ENCODE peak calls at places on chromosomes 12 and 14, in five cellular contexts. One of them, this sample, is unnamed.
A peak's percentile ranks its signal among the peaks of the same experiment; 100 is the strongest.

GRCh38 chr14:85468815-85469214 is 61.1 kb upstream of the FLRT2 start:
- DNase-seq in mesendoderm: no peak
- DNase-seq in PC-3: no peak
- DNase-seq in HepG2: peak; percentile 6
- DNase-seq in OCI-LY7: no peak
- DNase-seq in this sample: no peak

GRCh38 chr12:22635812-22636211 is 10.8 kb downstream of the ETNK1 start:
- DNase-seq in mesendoderm: peak; percentile 23
- DNase-seq in PC-3: no peak
- DNase-seq in HepG2: no peak
- DNase-seq in OCI-LY7: no peak
- DNase-seq in this sample: no peak

GRCh38 chr14:22854963-22855724 is 16.4 kb upstream of the LRP10 start:
- DNase-seq in mesendoderm: no peak
- DNase-seq in PC-3: peak; percentile 52
- DNase-seq in HepG2: peak; percentile 86
- DNase-seq in OCI-LY7: no peak
- DNase-seq in this sample: peak; percentile 30

GRCh38 chr12:2248901-2249381 is 196.2 kb downstream of the CACNA1C start:
- DNase-seq in mesendoderm: no peak
- DNase-seq in PC-3: no peak
- DNase-seq in HepG2: no peak
- DNase-seq in OCI-LY7: peak; percentile 94
- DNase-seq in this sample: no peak

GRCh38 chr12:65278576-65279386 is at the start of gene MSRB3:
- DNase-seq in mesendoderm: peak; percentile 83
- DNase-seq in PC-3: peak; percentile 61
- DNase-seq in HepG2: peak; percentile 44
- DNase-seq in OCI-LY7: no peak
- DNase-seq in this sample: peak; percentile 88

GRCh38 chr14:102605026-102605425 is 12.6 kb downstream of the RCOR1 start:
- DNase-seq in mesendoderm: no peak
- DNase-seq in PC-3: peak; percentile 31
- DNase-seq in HepG2: no peak
- DNase-seq in OCI-LY7: no peak
- DNase-seq in this sample: no peak

GRCh38 chr14:53306926-53307325 is 153.8 kb upstream of the DDHD1 start:
- DNase-seq in mesendoderm: no peak
- DNase-seq in PC-3: peak; percentile 48
- DNase-seq in HepG2: peak; percentile 16
- DNase-seq in OCI-LY7: no peak
- DNase-seq in this sample: no peak

GRCh38 chr14:103520657-103521437 is 1.8 kb downstream of the CKB start:
- DNase-seq in mesendoderm: peak; percentile 92
- DNase-seq in PC-3: peak; percentile 82
- DNase-seq in HepG2: no peak
- DNase-seq in OCI-LY7: peak; percentile 48
- DNase-seq in this sample: peak; percentile 84

GRCh38 chr12:7146906-7147305 is 16.7 kb downstream of the CLSTN3 start:
- DNase-seq in mesendoderm: no peak
- DNase-seq in PC-3: no peak
- DNase-seq in HepG2: no peak
- DNase-seq in OCI-LY7: no peak
- DNase-seq in this sample: no peak

GRCh38 chr12:110661337-110661972 is 27.5 kb downstream of the HVCN1 start:
- DNase-seq in mesendoderm: no peak
- DNase-seq in PC-3: no peak
- DNase-seq in HepG2: no peak
- DNase-seq in OCI-LY7: peak; percentile 83
- DNase-seq in this sample: no peak

GRCh38 chr14:52918486-52918885 is 32.4 kb downstream of the FERMT2 start:
- DNase-seq in mesendoderm: no peak
- DNase-seq in PC-3: peak; percentile 91
- DNase-seq in HepG2: no peak
- DNase-seq in OCI-LY7: no peak
- DNase-seq in this sample: no peak

GRCh38 chr12:70994217-70994788 is 73.8 kb upstream of the PTPRR start:
- DNase-seq in mesendoderm: no peak
- DNase-seq in PC-3: peak; percentile 58
- DNase-seq in HepG2: no peak
- DNase-seq in OCI-LY7: no peak
- DNase-seq in this sample: no peak

GRCh38 chr12:113439606-113440030 is 17.4 kb downstream of the SDSL start:
- DNase-seq in mesendoderm: peak; percentile 78
- DNase-seq in PC-3: peak; percentile 69
- DNase-seq in HepG2: peak; percentile 40
- DNase-seq in OCI-LY7: peak; percentile 59
- DNase-seq in this sample: peak; percentile 95

GRCh38 chr14:59354666-59355065 is 110.5 kb downstream of the GPR135 start:
- DNase-seq in mesendoderm: no peak
- DNase-seq in PC-3: peak; percentile 83
- DNase-seq in HepG2: no peak
- DNase-seq in OCI-LY7: no peak
- DNase-seq in this sample: no peak

GRCh38 chr12:113234483-113234882 is 13.2 kb downstream of the TPCN1 start:
- DNase-seq in mesendoderm: no peak
- DNase-seq in PC-3: no peak
- DNase-seq in HepG2: no peak
- DNase-seq in OCI-LY7: no peak
- DNase-seq in this sample: no peak

GRCh38 chr14:34649344-34649743 is 19.4 kb upstream of the SNX6 start:
- DNase-seq in mesendoderm: no peak
- DNase-seq in PC-3: peak; percentile 86
- DNase-seq in HepG2: no peak
- DNase-seq in OCI-LY7: no peak
- DNase-seq in this sample: no peak

GRCh38 chr12:92356405-92356804 is 210.8 kb upstream of the BTG1 start:
- DNase-seq in mesendoderm: no peak
- DNase-seq in PC-3: no peak
- DNase-seq in HepG2: no peak
- DNase-seq in OCI-LY7: no peak
- DNase-seq in this sample: no peak

GRCh38 chr12:131098178-131098981 is 144.7 kb downstream of the ADGRD1 start:
- DNase-seq in mesendoderm: no peak
- DNase-seq in PC-3: no peak
- DNase-seq in HepG2: no peak
- DNase-seq in OCI-LY7: no peak
- DNase-seq in this sample: no peak

GRCh38 chr12:88763536-88764100 is 183.3 kb upstream of the KITLG start:
- DNase-seq in mesendoderm: peak; percentile 7
- DNase-seq in PC-3: peak; percentile 36
- DNase-seq in HepG2: no peak
- DNase-seq in OCI-LY7: no peak
- DNase-seq in this sample: no peak

GRCh38 chr14:71319646-71320045 is 412.4 kb downstream of the PCNX1 start:
- DNase-seq in mesendoderm: peak; percentile 53
- DNase-seq in PC-3: peak; percentile 36
- DNase-seq in HepG2: no peak
- DNase-seq in OCI-LY7: peak; percentile 51
- DNase-seq in this sample: peak; percentile 26

GRCh38 chr14:51004352-51004800 is 60.1 kb upstream of the PYGL start:
- DNase-seq in mesendoderm: no peak
- DNase-seq in PC-3: no peak
- DNase-seq in HepG2: no peak
- DNase-seq in OCI-LY7: no peak
- DNase-seq in this sample: no peak

GRCh38 chr14:80567905-80568512 is 356.7 kb upstream of the DIO2 start:
- DNase-seq in mesendoderm: peak; percentile 14
- DNase-seq in PC-3: peak; percentile 96
- DNase-seq in HepG2: no peak
- DNase-seq in OCI-LY7: no peak
- DNase-seq in this sample: no peak
- H3K4me2 ChIP-seq in mesendoderm: no peak overlapping the region
- H3K4me2 ChIP-seq in PC-3: peak overlapping the region; percentile 66
- H3K4me2 ChIP-seq in HepG2: no peak overlapping the region
- H3K4me2 ChIP-seq in OCI-LY7: no peak overlapping the region
- H3K4me2 ChIP-seq in this sample: no peak overlapping the region

GRCh38 chr12:66902020-66902419 is 223.1 kb upstream of the GRIP1 start:
- DNase-seq in mesendoderm: no peak
- DNase-seq in PC-3: no peak
- DNase-seq in HepG2: no peak
- DNase-seq in OCI-LY7: no peak
- DNase-seq in this sample: no peak
- H3K27ac ChIP-seq in mesendoderm: no peak overlapping the region
- H3K27ac ChIP-seq in PC-3: no peak overlapping the region
- H3K27ac ChIP-seq in HepG2: no peak overlapping the region
- H3K27ac ChIP-seq in OCI-LY7: no peak overlapping the region
- H3K27ac ChIP-seq in this sample: no peak overlapping the region

DNA sequence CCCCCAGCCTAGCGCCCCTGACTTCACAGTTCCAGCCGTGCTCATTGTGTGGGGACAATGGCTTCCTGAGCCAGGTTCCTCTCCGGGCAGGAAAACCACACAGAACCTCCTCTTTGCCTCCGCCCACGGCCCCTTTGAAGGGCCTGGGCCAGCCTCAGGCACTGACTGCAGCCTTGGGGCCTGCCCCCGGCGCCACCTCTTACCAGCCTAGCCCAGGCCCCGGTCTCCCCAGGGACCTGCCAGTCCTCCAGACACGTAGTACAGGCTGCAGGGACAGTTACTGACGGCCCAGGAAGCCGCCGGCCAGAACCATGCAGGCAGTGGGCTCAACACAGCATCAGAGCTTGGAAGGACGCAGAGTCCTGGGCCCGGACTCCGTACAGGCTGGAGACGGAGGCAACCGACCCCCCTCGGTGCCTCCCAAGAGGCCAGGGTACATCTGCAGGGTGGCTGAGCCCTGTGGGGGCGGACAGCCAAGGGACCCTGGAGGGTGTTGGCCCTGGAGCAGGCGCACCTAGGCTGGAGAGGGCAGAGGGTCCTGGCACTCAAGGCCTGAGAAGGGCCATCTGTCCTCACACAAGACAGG is 20.9 kb upstream of the NUDT14 start:
- DNase-seq in mesendoderm: no peak
- DNase-seq in PC-3: no peak
- DNase-seq in HepG2: no peak
- DNase-seq in OCI-LY7: no peak
- DNase-seq in this sample: no peak
- H3K4me2 ChIP-seq in mesendoderm: no peak overlapping the region
- H3K4me2 ChIP-seq in PC-3: no peak overlapping the region
- H3K4me2 ChIP-seq in HepG2: peak overlapping the region; percentile 10
- H3K4me2 ChIP-seq in OCI-LY7: no peak overlapping the region
- H3K4me2 ChIP-seq in this sample: no peak overlapping the region

DNA sequence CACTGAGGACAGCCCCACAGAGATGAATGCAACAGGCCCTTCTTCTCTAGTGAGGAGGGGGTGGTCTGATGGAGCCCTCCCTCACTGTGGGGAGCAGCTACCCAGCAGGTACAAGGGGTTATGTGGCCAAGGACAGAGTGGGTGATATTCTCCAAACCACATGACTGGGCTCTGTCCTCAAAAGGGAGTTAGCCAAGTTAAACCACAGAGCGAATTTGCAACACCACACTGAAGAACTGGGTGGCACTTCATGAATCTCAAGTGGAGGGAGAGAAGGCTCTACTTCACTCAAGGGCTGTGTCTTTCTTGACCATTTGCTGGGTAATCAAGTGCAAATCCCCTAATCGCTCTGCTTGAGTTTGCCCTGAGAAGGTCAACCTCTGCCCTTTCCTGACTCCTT is 12.5 kb downstream of the GPR68 start:
- DNase-seq in mesendoderm: no peak
- DNase-seq in PC-3: no peak
- DNase-seq in HepG2: no peak
- DNase-seq in OCI-LY7: no peak
- DNase-seq in this sample: no peak
- H3K27ac ChIP-seq in mesendoderm: no peak overlapping the region
- H3K27ac ChIP-seq in PC-3: no peak overlapping the region
- H3K27ac ChIP-seq in HepG2: no peak overlapping the region
- H3K27ac ChIP-seq in OCI-LY7: no peak overlapping the region
- H3K27ac ChIP-seq in this sample: no peak overlapping the region

This sample was measured in GM23338.